ENCODE peak calls at places on chromosomes 2 and 18, in four cellular contexts. One of them, this sample, is unnamed.

GRCh38 chr2:1738646-1739302 is 5.5 kb downstream of the PXDN start:
- DNase-seq in Calu3: no peak
- DNase-seq in caudate nucleus: no peak
- DNase-seq in A549: no peak
- DNase-seq in this sample: no peak

GRCh38 chr2:57516740-57517340 is 529.8 kb upstream of the VRK2 start:
- DNase-seq in Calu3: no peak
- DNase-seq in caudate nucleus: no peak
- DNase-seq in A549: peak; percentile 28
- DNase-seq in this sample: peak; percentile 55

GRCh38 chr2:72694715-72695496 is 130.9 kb downstream of the EXOC6B start:
- DNase-seq in Calu3: peak; percentile 29
- DNase-seq in caudate nucleus: no peak
- DNase-seq in A549: no peak
- DNase-seq in this sample: no peak

GRCh38 chr2:84897773-84898172 is 7.7 kb upstream of the TMSB10 start:
- DNase-seq in Calu3: no peak
- DNase-seq in caudate nucleus: no peak
- DNase-seq in A549: no peak
- DNase-seq in this sample: no peak

GRCh38 chr18:31942301-31942998 is 478 bp downstream of the TRAPPC8 start:
- DNase-seq in Calu3: peak; percentile 39
- DNase-seq in caudate nucleus: no peak
- DNase-seq in A549: peak; percentile 7
- DNase-seq in this sample: no peak

GRCh38 chr2:58042486-58042970 is 4.1 kb upstream of the VRK2 start:
- DNase-seq in Calu3: peak; percentile 48
- DNase-seq in caudate nucleus: no peak
- DNase-seq in A549: peak; percentile 28
- DNase-seq in this sample: no peak

GRCh38 chr2:70897977-70898226 is 37.8 kb upstream of the ATP6V1B1 start:
- DNase-seq in Calu3: no peak
- DNase-seq in caudate nucleus: no peak
- DNase-seq in A549: no peak
- DNase-seq in this sample: no peak

GRCh38 chr2:128510701-128511100 is 192.0 kb upstream of the HS6ST1 start:
- DNase-seq in Calu3: no peak
- DNase-seq in caudate nucleus: no peak
- DNase-seq in A549: no peak
- DNase-seq in this sample: no peak

GRCh38 chr2:49532702-49533101 is 378.4 kb upstream of the FSHR start:
- DNase-seq in Calu3: no peak
- DNase-seq in caudate nucleus: no peak
- DNase-seq in A549: no peak
- DNase-seq in this sample: no peak

GRCh38 chr2:46803911-46804670 is 111.5 kb downstream of the MCFD2 start:
- DNase-seq in Calu3: peak; percentile 75
- DNase-seq in caudate nucleus: no peak
- DNase-seq in A549: no peak
- DNase-seq in this sample: no peak

GRCh38 chr2:187689372-187689771 is 135.1 kb upstream of the TFPI start:
- DNase-seq in Calu3: no peak
- DNase-seq in caudate nucleus: no peak
- DNase-seq in A549: peak; percentile 6
- DNase-seq in this sample: no peak

GRCh38 chr2:75403991-75404428 is 156.7 kb downstream of the EVA1A start:
- DNase-seq in Calu3: peak; percentile 16
- DNase-seq in caudate nucleus: no peak
- DNase-seq in A549: peak; percentile 17
- DNase-seq in this sample: peak; percentile 30

GRCh38 chr2:200383380-200384110 is 77.1 kb downstream of the SPATS2L start:
- DNase-seq in Calu3: no peak
- DNase-seq in caudate nucleus: no peak
- DNase-seq in A549: no peak
- DNase-seq in this sample: no peak

This sample was measured in putamen.